ENCODE peak calls at places on chromosomes 1 and 21, in eight cellular contexts. F is fibroblast of lung; P is CD8-positive, alpha-beta T cell; D is sigmoid colon; N is heart left ventricle; O is cardiac muscle cell; C is lower lobe of right lung; W is GM23338. X is an unnamed sample. For H3K4me1 and H3K36me3, the result is how much of the 10 kb centered on the place peaks cover.

GRCh38 chr21:37452222-37452621 is 85.6 kb downstream of the DYRK1A start:
- DNase-seq in F (peak), P (no peak), D (no peak), N (no peak), O (peak), C (no peak), W (no peak), X (no peak)

GRCh38 chr1:114077188-114077587 is 76.5 kb downstream of the SYT6 start:
- DNase-seq in F (no peak), P (no peak), D (no peak), N (no peak), O (no peak), C (no peak), W (no peak), X (no peak)

GRCh38 chr1:20233394-20233793 is 47.1 kb upstream of the PLA2G2C start:
- DNase-seq in F (peak), P (no peak), D (no peak), N (no peak), O (peak), C (no peak), W (peak), X (no peak)

GRCh38 chr1:84089470-84090261 is 54.4 kb upstream of the PRKACB start:
- DNase-seq in F (peak), P (no peak), D (no peak), N (no peak), O (peak), C (no peak), W (no peak), X (no peak)

GRCh38 chr1:56643661-56644060 is 1.5 kb upstream of the PRKAA2 start:
- DNase-seq in F (no peak), P (no peak), D (no peak), N (no peak), O (no peak), C (no peak), W (no peak), X (no peak)

GRCh38 chr1:44263191-44263944 is 50.1 kb downstream of the DMAP1 start:
- DNase-seq in F (no peak), P (no peak), D (no peak), N (no peak), O (no peak), C (no peak), W (no peak), X (no peak)

GRCh38 chr21:41957991-41958766 is 4.4 kb upstream of the C2CD2 start:
- DNase-seq in F (peak), P (no peak), D (peak), N (peak), O (peak), C (no peak), W (peak), X (peak)

GRCh38 chr21:43743934-43744333 is 25.0 kb downstream of the PDXK start:
- DNase-seq in F (no peak), P (no peak), D (no peak), N (no peak), O (no peak), C (no peak), W (no peak), X (no peak)

GRCh38 chr1:217718873-217719272 is 87.7 kb downstream of the SPATA17 start:
- DNase-seq in F (peak), P (no peak), D (no peak), N (no peak), O (no peak), C (no peak), W (no peak), X (no peak)

GRCh38 chr1:204294371-204294770 is 65.4 kb downstream of the PLEKHA6 start:
- DNase-seq in F (peak), P (no peak), D (peak), N (no peak), O (peak), C (no peak), W (no peak), X (peak)

GRCh38 chr1:204115128-204115527 is 36.7 kb downstream of the ETNK2 start:
- DNase-seq in F (no peak), P (no peak), D (no peak), N (peak), O (no peak), C (no peak), W (no peak), X (no peak)

GRCh38 chr1:3989465-3989864 is 89.4 kb upstream of the C1orf174 start:
- DNase-seq in F (no peak), P (no peak), D (no peak), N (no peak), O (no peak), C (no peak), W (no peak), X (no peak)

GRCh38 chr1:219442575-219442974 is 170.3 kb downstream of the ZC3H11B start:
- DNase-seq in F (peak), P (no peak), D (no peak), N (no peak), O (no peak), C (no peak), W (no peak), X (no peak)

GRCh38 chr1:232982238-232982944 is 32.0 kb downstream of the NTPCR start:
- DNase-seq in F (peak), P (no peak), D (peak), N (no peak), O (peak), C (no peak), W (no peak), X (no peak)

GRCh38 chr21:28821276-28822063 is 171.2 kb downstream of the LTN1 start:
- DNase-seq in F (peak), P (no peak), D (no peak), N (no peak), O (no peak), C (no peak), W (no peak), X (no peak)

GRCh38 chr1:51875291-51875772 is 3.2 kb downstream of the NRDC start:
- DNase-seq in F (no peak), P (no peak), D (no peak), N (no peak), O (no peak), C (no peak), W (no peak), X (no peak)

GRCh38 chr21:16912075-16912474 is 600.8 kb upstream of the CXADR start:
- DNase-seq in F (peak), P (no peak), D (no peak), N (no peak), O (peak), C (no peak), W (no peak), X (no peak)

GRCh38 chr1:34808051-34808810 is 15.4 kb downstream of the GJA4 start:
- DNase-seq in F (peak), P (no peak), D (no peak), N (no peak), O (no peak), C (no peak), W (no peak), X (no peak)

GRCh38 chr1:77882411-77882810 is 6.0 kb upstream of the NEXN start:
- DNase-seq in F (no peak), P (no peak), D (no peak), N (no peak), O (no peak), C (no peak), W (no peak), X (no peak)

GRCh38 chr1:183209533-183210158 is 23.6 kb downstream of the LAMC2 start:
- DNase-seq in F (peak), P (no peak), D (no peak), N (no peak), O (peak), C (no peak), W (no peak), X (no peak)

GRCh38 chr1:11880181-11880575 is 21.4 kb upstream of the NPPB start:
- DNase-seq in F (no peak), P (no peak), D (no peak), N (no peak), O (no peak), C (no peak), W (no peak), X (no peak)

GRCh38 chr1:190479537-190479936 is 1.9 kb upstream of the BRINP3 start:
- DNase-seq in F (no peak), P (no peak), D (no peak), N (no peak), O (no peak), C (no peak), W (peak), X (peak)

GRCh38 chr1:39107891-39108290 is 81.7 kb downstream of the NDUFS5 start:
- DNase-seq in F (no peak), P (no peak), D (no peak), N (no peak), O (no peak), C (no peak), W (no peak), X (no peak)

GRCh38 chr1:34028381-34029055 is 136.5 kb downstream of the CSMD2 start:
- DNase-seq in F (no peak), P (no peak), D (no peak), N (no peak), O (no peak), C (no peak), W (no peak), X (no peak)

GRCh38 chr1:33128781-33129180 is 47.8 kb downstream of the AZIN2 start:
- DNase-seq in F (no peak), P (peak), D (no peak), N (no peak), O (no peak), C (no peak), W (no peak), X (no peak)

GRCh38 chr1:201020647-201021332 is 2.7 kb downstream of the KIF21B start:
- DNase-seq in F (no peak), P (peak), D (no peak), N (no peak), O (peak), C (no peak), W (peak), X (peak)

GRCh38 chr1:67764674-67765073 is 68.6 kb downstream of the GNG12 start:
- DNase-seq in F (no peak), P (no peak), D (no peak), N (no peak), O (no peak), C (no peak), W (no peak), X (no peak)
- H3K4me1 ChIP-seq in F (under half), P (under half), D (under half), N (under half), O (under half), C (under half), W (under half), X (under half)

GRCh38 chr1:111127923-111128643 is 11.8 kb downstream of the DRAM2 start:
- DNase-seq in F (no peak), P (no peak), D (no peak), N (no peak), O (no peak), C (no peak), W (no peak), X (no peak)
- H3K36me3 ChIP-seq in F (under half), P (under half), D (under half), N (under half), O (half or more), C (half or more), W (under half), X (under half)

DNA sequence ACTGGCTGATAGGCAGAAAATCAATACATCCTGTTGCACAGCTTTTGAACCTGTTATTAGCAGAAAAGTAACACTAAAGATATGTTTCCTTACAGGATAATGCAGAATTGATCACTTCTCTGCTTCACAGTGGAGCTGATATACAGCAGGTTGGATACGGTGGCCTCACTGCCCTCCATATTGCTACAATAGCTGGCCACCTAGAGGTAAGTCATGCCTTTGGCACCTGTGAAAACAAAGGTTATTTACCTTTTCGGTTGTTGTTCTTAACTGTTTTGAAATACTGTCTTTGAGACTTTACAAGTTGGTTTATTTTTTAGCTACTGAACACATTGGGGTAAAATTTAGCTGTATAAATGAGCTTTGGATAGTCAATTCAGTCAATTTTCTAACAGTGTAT is 36.3 kb downstream of the TNNI3K start:
- DNase-seq in F (no peak), P (no peak), D (no peak), N (no peak), O (no peak), C (no peak), W (peak), X (no peak)
- TF ChIP-seq CTCF in F (no peak), P (no peak), D (no peak), N (no peak), O (no peak), C (no peak), W (peak), X (no peak)

GRCh38 chr1:240500681-240501080 is 111.3 kb downstream of the GREM2 start:
- DNase-seq in F (no peak), P (no peak), D (no peak), N (no peak), O (no peak), C (no peak), W (no peak), X (no peak)
- H3K4me1 ChIP-seq in F (under half), P (under half), D (under half), N (under half), O (under half), C (under half), W (under half), X (under half)

DNA sequence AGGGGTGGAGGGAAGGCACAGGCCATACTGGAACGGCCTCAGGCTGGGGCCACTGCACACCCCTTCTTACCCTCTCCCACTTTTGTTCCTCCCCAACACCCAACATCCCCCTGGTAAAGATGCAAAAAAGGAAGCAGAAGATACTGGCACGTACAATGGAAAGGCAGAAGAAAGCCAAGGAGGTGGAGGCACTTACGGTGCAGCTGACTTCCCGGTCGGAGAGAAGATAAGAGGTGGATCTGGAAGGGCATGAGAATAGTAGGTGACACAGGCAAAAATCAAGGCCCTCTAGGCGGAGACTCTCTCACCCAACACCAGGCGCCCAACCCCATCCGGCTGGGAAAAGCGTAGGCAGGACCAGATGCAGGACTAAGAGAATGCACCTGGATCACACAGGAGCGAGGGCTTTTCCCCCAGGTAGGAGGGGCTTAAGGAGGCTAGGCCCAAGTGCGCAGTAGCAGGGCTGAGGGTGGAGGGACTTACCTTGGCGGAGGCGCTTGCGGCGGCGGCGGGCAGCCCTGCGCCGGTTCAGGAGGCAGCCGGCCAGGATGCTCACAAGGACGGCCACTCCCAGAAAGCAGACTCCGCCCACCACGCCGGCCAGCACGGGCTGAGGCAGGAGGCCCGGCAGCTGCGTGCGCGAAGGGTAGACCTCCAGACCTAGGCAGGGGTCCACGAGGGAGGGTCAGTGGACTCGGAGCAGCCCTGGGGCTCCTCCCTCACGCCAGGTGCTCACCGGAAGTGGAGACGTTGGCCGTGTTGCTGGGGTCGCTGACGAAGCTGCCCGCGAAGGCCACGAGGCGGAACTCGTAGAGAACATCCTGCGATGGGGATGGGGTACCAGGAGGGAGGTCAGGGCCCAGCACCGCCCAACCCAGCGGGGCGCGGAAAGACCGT is 4.1 kb upstream of the TAGLN2 start:
- DNase-seq in F (no peak), P (no peak), D (no peak), N (no peak), O (no peak), C (no peak), W (peak), X (peak)
- H3K36me3 ChIP-seq in F (under half), P (under half), D (under half), N (under half), O (under half), C (under half), W (under half), X (under half)

GRCh38 chr1:17916702-17917101 is 161.6 kb downstream of the ACTL8 start:
- DNase-seq in F (no peak), P (no peak), D (no peak), N (no peak), O (no peak), C (no peak), W (no peak), X (no peak)

GRCh38 chr1:17920881-17921635 is 165.9 kb downstream of the ACTL8 start:
- DNase-seq in F (no peak), P (no peak), D (no peak), N (no peak), O (no peak), C (no peak), W (no peak), X (no peak)

GRCh38 chr1:17922833-17923232 is 167.7 kb downstream of the ACTL8 start:
- DNase-seq in F (peak), P (no peak), D (no peak), N (no peak), O (peak), C (no peak), W (peak), X (peak)

GRCh38 chr1:17923684-17924083 is 168.6 kb downstream of the ACTL8 start:
- DNase-seq in F (no peak), P (no peak), D (no peak), N (no peak), O (no peak), C (no peak), W (no peak), X (no peak)

GRCh38 chr1:17919525-17920439 is 164.6 kb downstream of the ACTL8 start:
- DNase-seq in F (peak), P (no peak), D (no peak), N (no peak), O (peak), C (no peak), W (peak), X (peak)
- TF ChIP-seq CTCF in F (peak), P (no peak), D (no peak), N (no peak), O (peak), C (no peak), W (peak), X (no peak)

GRCh38 chr1:109508873-109509175 is 703 bp downstream of the AMIGO1 start:
- DNase-seq in F (no peak), P (no peak), D (no peak), N (no peak), O (no peak), C (no peak), W (no peak), X (no peak)
- H3K4me1 ChIP-seq in F (under half), P (half or more), D (under half), N (under half), O (under half), C (under half), W (under half), X (under half)

X was measured in mucosa of descending colon.